ENCODE peak calls at places on chromosomes 12 and 14, in eight cellular contexts. T is hepatocyte, W is MCF 10A, U is lung, K is dorsolateral prefrontal cortex, Y is fibroblast of pulmonary artery, C is BJ, H is fibroblast of lung. D is an unnamed sample.

GRCh38 chr14:50333010-50333409 is 20.9 kb downstream of the DMAC2L start:
- DNase-seq in T (no peak), W (peak; percentile 73), U (no peak), K (no peak), Y (peak; percentile 99), C (peak; percentile 33), H (peak; percentile 86), D (no peak)

GRCh38 chr12:10354502-10354901 is 35.3 kb downstream of the KLRK1 start:
- DNase-seq in T (peak; percentile 53), W (peak; percentile 63), U (no peak), K (no peak), Y (peak; percentile 52), C (no peak), H (no peak), D (no peak)

GRCh38 chr12:617304-617915 is 45.8 kb downstream of the NINJ2 start:
- DNase-seq in T (peak; percentile 50), W (no peak), U (peak; percentile 73), K (no peak), Y (peak; percentile 80), C (no peak), H (no peak), D (no peak)

GRCh38 chr12:19671695-19672094 is 232.4 kb downstream of the AEBP2 start:
- DNase-seq in T (no peak), W (no peak), U (no peak), K (no peak), Y (no peak), C (no peak), H (no peak), D (no peak)

GRCh38 chr12:95115641-95116040 is 42.2 kb upstream of the NR2C1 start:
- DNase-seq in T (no peak), W (no peak), U (no peak), K (no peak), Y (no peak), C (no peak), H (no peak), D (no peak)

GRCh38 chr12:129160282-129160681 is 307.0 kb downstream of the GLT1D1 start:
- DNase-seq in T (no peak), W (no peak), U (no peak), K (no peak), Y (no peak), C (no peak), H (no peak), D (no peak)

GRCh38 chr12:95096378-95096777 is 23.0 kb upstream of the NR2C1 start:
- DNase-seq in T (no peak), W (no peak), U (no peak), K (no peak), Y (no peak), C (no peak), H (no peak), D (no peak)

GRCh38 chr12:45727301-45727993 is 2.1 kb upstream of the ARID2 start:
- DNase-seq in T (peak; percentile 97), W (peak; percentile 97), U (peak; percentile 93), K (peak; percentile 91), Y (peak; percentile 98), C (peak; percentile 82), H (peak; percentile 99), D (peak; percentile 96)

GRCh38 chr14:104282332-104283196 is 144.2 kb downstream of the KIF26A start:
- DNase-seq in T (peak; percentile 53), W (no peak), U (no peak), K (peak; percentile 10), Y (no peak), C (no peak), H (no peak), D (peak; percentile 73)

GRCh38 chr14:34750670-34751069 is 36.3 kb upstream of the CFL2 start:
- DNase-seq in T (no peak), W (peak; percentile 42), U (no peak), K (no peak), Y (peak; percentile 79), C (no peak), H (peak; percentile 76), D (peak; percentile 85)

GRCh38 chr12:10075451-10075850 is 23.3 kb downstream of the CLEC1A start:
- DNase-seq in T (no peak), W (no peak), U (no peak), K (no peak), Y (no peak), C (no peak), H (no peak), D (no peak)

GRCh38 chr14:21505009-21505553 is 6.1 kb downstream of the METTL3 start:
- DNase-seq in T (no peak), W (no peak), U (no peak), K (no peak), Y (no peak), C (no peak), H (no peak), D (no peak)

GRCh38 chr14:36271939-36272907 is 48.2 kb downstream of the MBIP start:
- DNase-seq in T (no peak), W (no peak), U (no peak), K (peak; percentile 36), Y (peak; percentile 7), C (no peak), H (peak; percentile 20), D (no peak)

GRCh38 chr12:74339211-74339610 is 198.4 kb upstream of the ATXN7L3B start:
- DNase-seq in T (no peak), W (no peak), U (no peak), K (no peak), Y (no peak), C (no peak), H (peak; percentile 58), D (no peak)

GRCh38 chr12:28027947-28028724 is 55.6 kb upstream of the PTHLH start:
- DNase-seq in T (no peak), W (no peak), U (no peak), K (no peak), Y (no peak), C (no peak), H (peak; percentile 59), D (peak; percentile 46)

GRCh38 chr14:51576899-51577298 is 74.8 kb upstream of the FRMD6 start:
- DNase-seq in T (no peak), W (peak; percentile 23), U (no peak), K (no peak), Y (no peak), C (peak; percentile 55), H (peak; percentile 56), D (no peak)

GRCh38 chr12:9118161-9118560 is 2.4 kb upstream of the A2M start:
- DNase-seq in T (no peak), W (no peak), U (no peak), K (no peak), Y (no peak), C (no peak), H (no peak), D (no peak)

GRCh38 chr12:55934343-55934742 is 3.4 kb downstream of the DGKA start:
- DNase-seq in T (no peak), W (no peak), U (no peak), K (no peak), Y (peak; percentile 59), C (no peak), H (no peak), D (peak; percentile 84)

GRCh38 chr14:101458536-101459391 is 102.5 kb upstream of the DIO3 start:
- DNase-seq in T (peak; percentile 52), W (no peak), U (no peak), K (peak; percentile 0), Y (no peak), C (no peak), H (no peak), D (no peak)

GRCh38 chr12:94616217-94616729 is 34.1 kb downstream of the TMCC3 start:
- DNase-seq in T (peak; percentile 73), W (peak; percentile 69), U (no peak), K (peak; percentile 77), Y (peak; percentile 13), C (no peak), H (peak; percentile 21), D (no peak)

DNA sequence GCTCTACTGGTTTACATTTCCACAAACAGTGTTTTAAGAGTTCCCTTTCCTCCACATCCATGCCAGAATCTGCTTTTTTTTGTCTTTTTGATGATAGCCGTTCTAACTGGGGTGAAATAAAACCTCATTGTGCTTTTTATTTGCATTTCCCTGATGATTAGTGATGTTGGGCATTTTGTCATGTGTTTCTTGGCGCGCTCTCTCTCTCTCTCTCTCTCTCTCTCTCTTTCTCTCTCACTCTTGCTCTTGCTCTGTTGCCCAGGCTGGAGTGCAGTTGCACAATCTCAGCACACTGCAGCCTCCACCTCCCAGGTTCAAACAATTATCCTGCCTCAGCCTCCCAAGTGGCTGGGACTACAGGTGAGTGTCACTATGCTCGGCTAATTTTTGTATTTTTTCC is 9.6 kb upstream of the MIS18BP1 start:
- DNase-seq in T (no peak), W (no peak), U (no peak), K (no peak), Y (no peak), C (no peak), H (peak; percentile 18), D (no peak)
- TF ChIP-seq CTCF in T (no peak), W (no peak), U (no peak), K (no peak), Y (no peak), C (no peak), H (no peak), D (no peak)

DNA sequence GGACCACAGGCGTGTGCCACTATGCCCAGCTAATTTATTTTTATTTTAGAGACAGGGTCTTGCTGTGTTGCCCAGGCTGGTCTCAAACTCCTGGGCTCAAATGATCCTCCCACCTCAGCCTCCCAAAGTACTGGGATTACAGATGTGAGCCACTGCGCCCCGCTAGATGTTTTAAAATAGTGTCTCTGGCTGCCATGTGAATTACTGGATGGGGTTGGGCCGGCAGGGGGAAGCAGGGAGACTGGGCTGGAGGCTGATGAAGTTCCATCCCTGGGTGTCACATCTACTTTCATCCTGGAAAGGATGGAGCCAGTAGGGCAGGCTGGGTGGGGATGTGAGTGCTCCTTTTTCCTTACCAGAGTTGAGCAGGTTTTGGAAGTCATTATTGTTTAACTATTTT is 46.1 kb downstream of the DNAH10 start:
- DNase-seq in T (peak; percentile 28), W (peak; percentile 28), U (no peak), K (no peak), Y (peak; percentile 15), C (no peak), H (peak; percentile 3), D (peak; percentile 86)
- TF ChIP-seq CTCF in T (peak; percentile 21), W (peak; percentile 41), U (no peak), K (no peak), Y (peak; percentile 30), C (peak; percentile 55), H (peak; percentile 26), D (peak; percentile 42)

DNA sequence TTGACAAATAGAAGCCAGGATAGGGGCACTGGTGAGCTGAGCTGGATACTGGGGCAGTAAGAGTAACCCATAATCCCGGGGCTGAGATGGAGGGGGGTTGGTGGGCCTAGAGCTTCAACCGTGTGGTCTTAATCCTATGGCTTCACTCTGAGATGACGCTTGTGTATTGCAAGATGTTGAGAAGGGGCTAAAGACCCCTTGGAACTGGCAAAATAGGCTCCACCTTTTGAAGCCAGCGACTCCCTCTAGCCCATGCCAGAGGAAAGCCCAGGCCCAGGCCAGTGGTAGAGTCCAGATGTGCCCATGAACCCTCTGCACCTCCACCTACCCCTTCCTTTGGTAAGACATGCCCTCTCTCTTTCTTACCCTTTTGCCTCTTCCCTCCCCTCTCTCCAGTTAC is 4.6 kb downstream of the HOXC12 start:
- DNase-seq in T (no peak), W (no peak), U (no peak), K (no peak), Y (no peak), C (no peak), H (no peak), D (no peak)
- TF ChIP-seq CTCF in T (no peak), W (no peak), U (no peak), K (no peak), Y (no peak), C (no peak), H (no peak), D (no peak)

DNA sequence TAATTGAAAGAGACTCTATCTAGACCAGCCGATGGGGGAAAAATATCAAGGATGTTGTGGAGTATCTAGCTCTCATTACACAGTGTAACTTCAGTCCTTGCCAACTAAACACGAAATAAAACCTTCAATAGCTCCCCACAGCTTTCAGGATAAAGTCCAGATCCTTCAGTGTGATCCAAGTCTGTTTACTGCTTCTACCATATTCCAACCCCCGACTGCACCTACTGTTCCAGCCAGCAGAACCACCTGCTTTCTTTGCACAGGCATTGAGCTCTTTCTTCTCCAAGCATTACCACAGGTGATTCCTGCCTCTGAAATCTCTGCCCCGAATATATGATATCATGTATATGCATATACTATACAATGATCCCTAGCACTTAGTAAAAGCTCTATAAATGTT is 2.2 kb upstream of the LRRC23 start:
- DNase-seq in T (no peak), W (no peak), U (no peak), K (no peak), Y (no peak), C (no peak), H (no peak), D (no peak)
- TF ChIP-seq CTCF in T (no peak), W (no peak), U (no peak), K (no peak), Y (no peak), C (no peak), H (no peak), D (no peak)